ENCODE peak calls at places on chromosomes 2 and 18, in seven cellular contexts. R is A549; N is tibial nerve; A is psoas muscle; B is CD8-positive, alpha-beta memory T cell; P is foreskin fibroblast; C is astrocyte of the cerebellum. O is an unnamed sample.
A peak's percentile ranks its signal among the peaks of the same experiment; 100 is the strongest.

GRCh38 chr2:188610827-188611226 is 319.2 kb downstream of the GULP1 start:
- DNase-seq in A (no peak), C (no peak), R (no peak), P (peak; percentile 65), B (no peak), N (no peak), O (no peak)

GRCh38 chr2:239599299-239599698 is 198.5 kb upstream of the HDAC4 start:
- DNase-seq in B (no peak), C (no peak), P (no peak), N (no peak), R (no peak), A (no peak), O (peak; percentile 37)

GRCh38 chr2:18598848-18599484 is 9.6 kb upstream of the NT5C1B start:
- DNase-seq in N (no peak), P (peak; percentile 25), A (no peak), R (no peak), B (no peak), C (no peak), O (no peak)

GRCh38 chr2:218829868-218830451 is 1.6 kb downstream of the PRKAG3 start:
- DNase-seq in B (no peak), P (no peak), C (no peak), A (peak; percentile 77), R (no peak), N (no peak), O (no peak)

GRCh38 chr18:7616661-7617060 is 49.5 kb downstream of the PTPRM start:
- DNase-seq in P (peak; percentile 74), C (no peak), A (peak; percentile 45), R (no peak), B (no peak), N (no peak), O (no peak)

GRCh38 chr2:39379643-39380524 is 57.2 kb downstream of the MAP4K3 start:
- DNase-seq in B (peak; percentile 8), R (peak; percentile 26), P (peak; percentile 72), C (peak; percentile 29), A (no peak), N (peak; percentile 65), O (no peak)

GRCh38 chr2:9639000-9639602 is 8.3 kb upstream of the YWHAQ start:
- DNase-seq in A (no peak), N (no peak), R (peak; percentile 12), P (peak; percentile 36), B (no peak), C (no peak), O (no peak)

GRCh38 chr2:125405816-125406215 is 1250.1 kb upstream of the GYPC start:
- DNase-seq in A (no peak), R (peak; percentile 8), P (peak; percentile 78), C (peak; percentile 91), B (no peak), N (no peak), O (no peak)

GRCh38 chr2:219178377-219179175 is 501 bp downstream of the RETREG2 start:
- DNase-seq in P (peak; percentile 56), B (peak; percentile 51), N (peak; percentile 39), A (peak; percentile 56), R (peak; percentile 21), C (no peak), O (no peak)

GRCh38 chr2:38685116-38685735 is 19.3 kb downstream of the GALM start:
- DNase-seq in B (no peak), R (peak; percentile 89), N (no peak), C (no peak), A (no peak), P (peak; percentile 64), O (no peak)

GRCh38 chr2:38130877-38131276 is 54.9 kb upstream of the CYP1B1 start:
- DNase-seq in N (no peak), B (no peak), R (no peak), P (no peak), C (no peak), A (no peak), O (no peak)

GRCh38 chr18:53639696-53640095 is 584.8 kb downstream of the MBD2 start:
- DNase-seq in A (no peak), R (no peak), P (no peak), N (no peak), C (no peak), B (no peak), O (no peak)
- H3K4me3 ChIP-seq in A (no peak overlapping the region), R (no peak overlapping the region), P (no peak overlapping the region), N (no peak overlapping the region), C (no peak overlapping the region), B (no peak overlapping the region), O (no peak overlapping the region)

GRCh38 chr18:47251289-47252120 is at the start of gene SKOR2:
- DNase-seq in C (no peak), N (no peak), B (no peak), R (no peak), P (peak; percentile 26), A (no peak), O (no peak)
- H3K4me3 ChIP-seq in C (no peak within 1 kb of the TSS), N (peak within 1 kb of the TSS; percentile 17), B (no peak within 1 kb of the TSS), R (no peak within 1 kb of the TSS), P (no peak within 1 kb of the TSS), A (peak within 1 kb of the TSS; percentile 16), O (no peak within 1 kb of the TSS)

GRCh38 chr2:177763532-177764265 is 308.9 kb downstream of the PDE11A start:
- DNase-seq in B (peak; percentile 66), R (peak; percentile 45), P (peak; percentile 82), A (peak; percentile 68), N (peak; percentile 80), C (peak; percentile 44), O (peak; percentile 79)
- H3K4me3 ChIP-seq in B (no peak overlapping the region), R (no peak overlapping the region), P (no peak overlapping the region), A (no peak overlapping the region), N (no peak overlapping the region), C (no peak overlapping the region), O (no peak overlapping the region)

DNA sequence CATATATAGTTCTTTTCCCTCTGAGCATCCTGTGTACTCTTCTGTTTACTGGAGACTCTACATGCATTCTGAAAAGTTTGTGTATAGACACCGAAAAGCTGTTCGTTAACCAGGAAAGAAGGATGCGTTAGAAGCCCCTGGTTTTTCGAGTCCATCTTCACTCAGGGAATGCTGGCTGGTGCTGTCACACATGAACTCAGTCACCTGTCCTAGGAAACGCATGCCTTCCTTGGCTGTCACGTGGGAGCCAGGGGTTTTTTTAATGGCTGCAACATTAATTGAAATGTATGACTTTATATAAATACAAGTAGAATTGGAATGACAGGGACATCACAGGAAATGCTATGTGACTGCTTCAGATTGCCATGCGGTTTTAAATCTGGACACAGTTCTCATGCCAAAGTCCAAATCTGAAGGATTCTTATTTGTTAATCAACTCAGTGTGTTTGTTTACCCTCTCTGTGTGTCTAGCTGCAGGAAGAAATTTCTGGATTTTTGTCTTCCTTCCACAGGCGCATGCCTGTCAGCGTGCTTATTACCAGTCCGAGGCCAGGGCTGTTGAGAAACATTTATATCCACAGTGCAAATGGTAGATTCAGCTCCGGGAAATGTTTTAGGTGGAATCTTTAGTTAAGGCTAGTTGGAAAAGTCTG is 2.6 kb downstream of the RAMP1 start:
- DNase-seq in C (no peak), A (no peak), N (no peak), R (no peak), B (no peak), P (no peak), O (peak; percentile 9)
- H3K4me3 ChIP-seq in C (no peak overlapping the region), A (peak overlapping the region; percentile 83), N (no peak overlapping the region), R (no peak overlapping the region), B (no peak overlapping the region), P (no peak overlapping the region), O (no peak overlapping the region)

DNA sequence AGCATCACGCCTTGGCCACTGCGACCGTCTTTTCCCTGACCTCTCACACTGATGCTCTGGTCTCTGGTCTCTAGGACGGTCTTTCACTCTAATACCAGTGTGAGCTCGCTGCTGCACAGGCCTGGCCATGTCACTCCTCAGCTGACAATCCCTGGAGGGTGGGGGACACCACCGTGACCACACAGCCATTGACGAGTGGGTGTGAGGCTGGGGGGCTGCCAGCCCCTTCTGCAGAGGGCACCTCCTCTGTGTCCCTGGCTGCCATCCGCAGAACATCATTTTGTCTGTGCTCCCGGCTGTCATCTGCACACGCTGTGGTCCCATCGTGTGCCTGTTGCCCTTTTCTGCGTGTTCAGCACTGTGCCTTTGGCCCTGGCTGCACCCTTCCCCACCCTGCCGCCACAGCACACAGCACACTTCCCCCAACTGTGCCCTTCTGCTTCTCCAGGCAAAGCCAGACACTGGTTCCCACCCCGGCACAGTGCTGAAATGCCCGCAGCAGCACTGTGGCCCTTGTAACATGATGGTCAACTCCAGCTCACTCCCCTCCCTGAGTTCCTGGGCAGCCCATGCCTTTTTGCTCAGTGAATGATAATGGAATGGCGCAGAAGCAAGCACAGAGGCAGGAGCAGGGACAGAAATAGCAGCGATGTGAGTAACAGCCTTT is 30.4 kb upstream of the INHBB start:
- DNase-seq in R (no peak), A (no peak), P (no peak), C (no peak), N (no peak), B (no peak), O (peak; percentile 43)
- H3K4me3 ChIP-seq in R (no peak overlapping the region), A (no peak overlapping the region), P (no peak overlapping the region), C (no peak overlapping the region), N (no peak overlapping the region), B (no peak overlapping the region), O (no peak overlapping the region)

GRCh38 chr2:20140321-20141055 is 84.4 kb downstream of the SDC1 start:
- DNase-seq in N (no peak), B (no peak), P (no peak), C (no peak), R (no peak), A (no peak), O (no peak)

GRCh38 chr2:20139828-20140227 is 85.1 kb downstream of the SDC1 start:
- DNase-seq in R (no peak), A (no peak), N (no peak), P (no peak), B (no peak), C (no peak), O (no peak)

GRCh38 chr2:20137884-20138283 is 86.5 kb upstream of the LAPTM4A start:
- DNase-seq in R (no peak), N (no peak), C (no peak), P (no peak), B (no peak), A (no peak), O (no peak)

GRCh38 chr2:20137131-20137571 is 85.7 kb upstream of the LAPTM4A start:
- DNase-seq in N (no peak), P (no peak), C (no peak), A (no peak), R (no peak), B (no peak), O (no peak)

DNA sequence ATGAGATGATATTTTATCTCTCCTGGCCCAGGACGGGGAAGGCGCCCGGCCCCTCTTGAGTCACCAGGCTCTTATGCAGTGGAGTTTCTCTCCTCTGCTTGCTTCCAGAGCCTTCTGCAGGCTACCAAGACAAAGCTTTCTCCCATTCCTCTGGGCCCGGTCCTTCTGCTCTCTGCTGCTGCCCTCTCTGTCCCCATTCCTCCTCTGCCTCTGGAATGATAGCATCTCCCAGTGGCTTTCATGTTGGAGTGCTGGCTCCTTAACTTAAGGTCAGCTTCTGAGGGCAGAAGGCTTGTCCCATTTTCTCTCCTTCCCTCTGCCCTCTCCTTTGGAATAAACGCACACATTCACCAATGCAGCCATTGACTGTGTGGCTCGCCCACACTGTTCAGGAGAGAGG is 86.2 kb downstream of the SDC1 start:
- DNase-seq in C (no peak), R (no peak), B (no peak), A (no peak), P (no peak), N (no peak), O (no peak)
- H3K4me3 ChIP-seq in C (no peak overlapping the region), R (no peak overlapping the region), B (no peak overlapping the region), A (no peak overlapping the region), P (no peak overlapping the region), N (no peak overlapping the region), O (no peak overlapping the region)

DNA sequence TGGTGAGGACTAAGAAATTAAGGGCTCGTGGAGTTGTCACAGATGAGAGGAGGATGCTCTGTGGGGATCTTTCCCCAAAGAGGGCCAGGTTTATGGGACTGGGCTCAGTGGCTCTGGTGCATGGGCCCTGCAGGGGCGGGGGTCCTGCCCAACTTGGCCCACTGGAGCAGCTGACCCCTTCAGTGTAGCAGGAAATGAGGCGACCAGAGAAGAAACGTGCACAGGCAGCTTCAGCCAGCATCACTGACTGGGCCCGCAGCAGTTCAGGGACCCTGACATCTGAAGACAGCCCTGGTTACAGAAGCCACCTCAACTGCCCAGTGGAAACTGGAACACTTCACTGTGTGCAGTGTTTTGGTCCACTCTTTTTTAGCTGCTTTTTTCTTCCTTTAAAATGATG is 72.8 kb downstream of the EMILIN2 start:
- DNase-seq in B (no peak), R (no peak), C (no peak), P (no peak), A (no peak), N (no peak), O (no peak)
- H3K4me3 ChIP-seq in B (no peak overlapping the region), R (no peak overlapping the region), C (no peak overlapping the region), P (no peak overlapping the region), A (no peak overlapping the region), N (no peak overlapping the region), O (no peak overlapping the region)